ENCODE peak calls at places on chromosome 18, in ten cellular contexts. One of them, this sample, is unnamed.

GRCh38 chr18:78974115-78974740 is 5.4 kb upstream of the SALL3 start:
- DNase-seq in spleen: no peak
- DNase-seq in GM12891: no peak
- DNase-seq in SK-N-MC: no peak
- DNase-seq in transverse colon: no peak
- DNase-seq in HepG2: no peak
- DNase-seq in K562: no peak
- DNase-seq in Panc1: no peak
- DNase-seq in SK-N-SH: no peak
- DNase-seq in prostate gland: no peak
- DNase-seq in this sample: no peak

GRCh38 chr18:68738572-68738971 is 23.7 kb upstream of the TMX3 start:
- DNase-seq in spleen: no peak
- DNase-seq in GM12891: no peak
- DNase-seq in SK-N-MC: no peak
- DNase-seq in transverse colon: no peak
- DNase-seq in HepG2: no peak
- DNase-seq in K562: no peak
- DNase-seq in Panc1: no peak
- DNase-seq in SK-N-SH: no peak
- DNase-seq in prostate gland: no peak
- DNase-seq in this sample: no peak

GRCh38 chr18:24530630-24531111 is 70.2 kb downstream of the HRH4 start:
- DNase-seq in spleen: no peak
- DNase-seq in GM12891: no peak
- DNase-seq in SK-N-MC: no peak
- DNase-seq in transverse colon: no peak
- DNase-seq in HepG2: no peak
- DNase-seq in K562: no peak
- DNase-seq in Panc1: no peak
- DNase-seq in SK-N-SH: no peak
- DNase-seq in prostate gland: no peak
- DNase-seq in this sample: no peak

GRCh38 chr18:62518460-62519375 is 4.1 kb upstream of the ZCCHC2 start:
- DNase-seq in spleen: no peak
- DNase-seq in GM12891: no peak
- DNase-seq in SK-N-MC: no peak
- DNase-seq in transverse colon: no peak
- DNase-seq in HepG2: no peak
- DNase-seq in K562: peak; percentile 19
- DNase-seq in Panc1: no peak
- DNase-seq in SK-N-SH: no peak
- DNase-seq in prostate gland: no peak
- DNase-seq in this sample: no peak

GRCh38 chr18:31427010-31427409 is 20.5 kb upstream of the DSG3 start:
- DNase-seq in spleen: no peak
- DNase-seq in GM12891: no peak
- DNase-seq in SK-N-MC: no peak
- DNase-seq in transverse colon: no peak
- DNase-seq in HepG2: no peak
- DNase-seq in K562: no peak
- DNase-seq in Panc1: no peak
- DNase-seq in SK-N-SH: no peak
- DNase-seq in prostate gland: no peak
- DNase-seq in this sample: no peak

GRCh38 chr18:46134920-46135675 is 30.9 kb downstream of the HAUS1 start:
- DNase-seq in spleen: no peak
- DNase-seq in GM12891: no peak
- DNase-seq in SK-N-MC: no peak
- DNase-seq in transverse colon: no peak
- DNase-seq in HepG2: no peak
- DNase-seq in K562: no peak
- DNase-seq in Panc1: no peak
- DNase-seq in SK-N-SH: no peak
- DNase-seq in prostate gland: no peak
- DNase-seq in this sample: no peak

GRCh38 chr18:63182247-63182771 is 137.3 kb downstream of the BCL2 start:
- DNase-seq in spleen: peak; percentile 55
- DNase-seq in GM12891: no peak
- DNase-seq in SK-N-MC: no peak
- DNase-seq in transverse colon: no peak
- DNase-seq in HepG2: no peak
- DNase-seq in K562: no peak
- DNase-seq in Panc1: no peak
- DNase-seq in SK-N-SH: no peak
- DNase-seq in prostate gland: no peak
- DNase-seq in this sample: no peak

GRCh38 chr18:67733094-67733493 is 216.6 kb upstream of the DSEL start:
- DNase-seq in spleen: no peak
- DNase-seq in GM12891: no peak
- DNase-seq in SK-N-MC: no peak
- DNase-seq in transverse colon: no peak
- DNase-seq in HepG2: no peak
- DNase-seq in K562: no peak
- DNase-seq in Panc1: no peak
- DNase-seq in SK-N-SH: no peak
- DNase-seq in prostate gland: no peak
- DNase-seq in this sample: no peak

GRCh38 chr18:44723973-44724778 is 43.5 kb downstream of the SETBP1 start:
- DNase-seq in spleen: no peak
- DNase-seq in GM12891: no peak
- DNase-seq in SK-N-MC: no peak
- DNase-seq in transverse colon: no peak
- DNase-seq in HepG2: no peak
- DNase-seq in K562: peak; percentile 23
- DNase-seq in Panc1: no peak
- DNase-seq in SK-N-SH: no peak
- DNase-seq in prostate gland: no peak
- DNase-seq in this sample: no peak

GRCh38 chr18:44727291-44727690 is 46.6 kb downstream of the SETBP1 start:
- DNase-seq in spleen: no peak
- DNase-seq in GM12891: no peak
- DNase-seq in SK-N-MC: no peak
- DNase-seq in transverse colon: no peak
- DNase-seq in HepG2: no peak
- DNase-seq in K562: no peak
- DNase-seq in Panc1: no peak
- DNase-seq in SK-N-SH: no peak
- DNase-seq in prostate gland: no peak
- DNase-seq in this sample: no peak

GRCh38 chr18:44729631-44730101 is 49.0 kb downstream of the SETBP1 start:
- DNase-seq in spleen: peak; percentile 78
- DNase-seq in GM12891: no peak
- DNase-seq in SK-N-MC: peak; percentile 37
- DNase-seq in transverse colon: no peak
- DNase-seq in HepG2: no peak
- DNase-seq in K562: peak; percentile 35
- DNase-seq in Panc1: no peak
- DNase-seq in SK-N-SH: no peak
- DNase-seq in prostate gland: no peak
- DNase-seq in this sample: no peak

GRCh38 chr18:44723366-44723765 is 42.7 kb downstream of the SETBP1 start:
- DNase-seq in spleen: no peak
- DNase-seq in GM12891: no peak
- DNase-seq in SK-N-MC: no peak
- DNase-seq in transverse colon: no peak
- DNase-seq in HepG2: no peak
- DNase-seq in K562: no peak
- DNase-seq in Panc1: no peak
- DNase-seq in SK-N-SH: no peak
- DNase-seq in prostate gland: no peak
- DNase-seq in this sample: no peak

DNA sequence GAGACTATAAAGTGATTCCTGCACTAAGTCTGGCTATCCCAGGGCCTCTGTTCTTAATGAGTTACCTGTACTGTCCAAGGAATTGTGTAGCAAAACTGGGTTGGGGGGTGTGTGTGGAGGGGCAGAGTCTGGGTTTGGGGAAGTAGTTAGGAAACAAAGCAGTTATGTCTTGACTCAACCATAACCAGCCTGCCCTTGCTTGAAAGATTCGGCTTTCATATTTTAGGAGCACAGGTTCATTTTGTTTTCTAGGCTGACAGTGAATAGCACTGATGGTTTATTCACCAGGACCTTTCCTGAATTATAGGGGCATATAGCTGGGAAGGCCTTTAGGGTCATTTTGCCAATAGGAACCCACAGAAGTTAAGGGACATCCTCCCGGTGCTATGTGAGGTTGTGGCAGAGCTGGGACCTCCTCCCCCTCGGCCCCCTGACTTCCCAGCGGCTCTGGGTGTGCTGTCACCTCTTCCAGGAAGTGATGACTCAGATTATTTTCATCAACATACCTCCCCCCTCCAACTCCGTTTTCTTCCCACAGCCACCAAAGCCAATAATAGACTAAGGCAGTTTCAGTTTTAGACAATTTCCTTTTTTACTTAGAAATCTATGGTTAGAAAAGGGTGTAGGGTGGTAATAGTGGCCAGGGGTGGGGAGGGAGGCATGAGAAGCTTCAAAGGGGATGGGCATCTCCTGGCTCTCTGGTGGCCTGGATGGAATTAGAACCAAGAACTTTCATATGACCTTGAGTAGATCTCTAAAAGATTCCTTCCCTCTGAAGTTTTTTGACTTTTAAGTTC is 44.8 kb downstream of the SETBP1 start:
- DNase-seq in spleen: peak; percentile 85
- DNase-seq in GM12891: no peak
- DNase-seq in SK-N-MC: no peak
- DNase-seq in transverse colon: peak; percentile 56
- DNase-seq in HepG2: no peak
- DNase-seq in K562: peak; percentile 75
- DNase-seq in Panc1: no peak
- DNase-seq in SK-N-SH: no peak
- DNase-seq in prostate gland: no peak
- DNase-seq in this sample: no peak
- TF ChIP-seq POLR2AphosphoS5 in spleen: no peak
- TF ChIP-seq POLR2AphosphoS5 in GM12891: no peak
- TF ChIP-seq POLR2AphosphoS5 in SK-N-MC: no peak
- TF ChIP-seq POLR2AphosphoS5 in transverse colon: peak; percentile 29
- TF ChIP-seq POLR2AphosphoS5 in HepG2: no peak
- TF ChIP-seq POLR2AphosphoS5 in K562: no peak
- TF ChIP-seq POLR2AphosphoS5 in Panc1: no peak
- TF ChIP-seq POLR2AphosphoS5 in SK-N-SH: no peak
- TF ChIP-seq POLR2AphosphoS5 in prostate gland: peak; percentile 10
- TF ChIP-seq POLR2AphosphoS5 in this sample: peak; percentile 36

GRCh38 chr18:58659691-58660090 is 11.6 kb upstream of the MALT1 start:
- DNase-seq in spleen: no peak
- DNase-seq in GM12891: no peak
- DNase-seq in SK-N-MC: no peak
- DNase-seq in transverse colon: no peak
- DNase-seq in HepG2: no peak
- DNase-seq in K562: no peak
- DNase-seq in Panc1: no peak
- DNase-seq in SK-N-SH: no peak
- DNase-seq in prostate gland: no peak
- DNase-seq in this sample: no peak
- TF ChIP-seq POLR2AphosphoS5 in spleen: no peak
- TF ChIP-seq POLR2AphosphoS5 in GM12891: no peak
- TF ChIP-seq POLR2AphosphoS5 in SK-N-MC: no peak
- TF ChIP-seq POLR2AphosphoS5 in transverse colon: no peak
- TF ChIP-seq POLR2AphosphoS5 in HepG2: no peak
- TF ChIP-seq POLR2AphosphoS5 in K562: no peak
- TF ChIP-seq POLR2AphosphoS5 in Panc1: no peak
- TF ChIP-seq POLR2AphosphoS5 in SK-N-SH: no peak
- TF ChIP-seq POLR2AphosphoS5 in prostate gland: no peak
- TF ChIP-seq POLR2AphosphoS5 in this sample: no peak

GRCh38 chr18:10950876-10951630 is 198.3 kb downstream of the PIEZO2 start:
- DNase-seq in spleen: no peak
- DNase-seq in GM12891: no peak
- DNase-seq in SK-N-MC: no peak
- DNase-seq in transverse colon: no peak
- DNase-seq in HepG2: no peak
- DNase-seq in K562: no peak
- DNase-seq in Panc1: no peak
- DNase-seq in SK-N-SH: no peak
- DNase-seq in prostate gland: no peak
- DNase-seq in this sample: no peak

GRCh38 chr18:10950080-10950875 is 199.1 kb downstream of the PIEZO2 start:
- DNase-seq in spleen: no peak
- DNase-seq in GM12891: no peak
- DNase-seq in SK-N-MC: no peak
- DNase-seq in transverse colon: no peak
- DNase-seq in HepG2: no peak
- DNase-seq in K562: no peak
- DNase-seq in Panc1: no peak
- DNase-seq in SK-N-SH: no peak
- DNase-seq in prostate gland: no peak
- DNase-seq in this sample: no peak

GRCh38 chr18:10951631-10952544 is 197.5 kb downstream of the PIEZO2 start:
- DNase-seq in spleen: no peak
- DNase-seq in GM12891: no peak
- DNase-seq in SK-N-MC: no peak
- DNase-seq in transverse colon: no peak
- DNase-seq in HepG2: no peak
- DNase-seq in K562: no peak
- DNase-seq in Panc1: no peak
- DNase-seq in SK-N-SH: no peak
- DNase-seq in prostate gland: no peak
- DNase-seq in this sample: no peak

GRCh38 chr18:10949655-10950054 is 199.7 kb downstream of the PIEZO2 start:
- DNase-seq in spleen: no peak
- DNase-seq in GM12891: no peak
- DNase-seq in SK-N-MC: no peak
- DNase-seq in transverse colon: no peak
- DNase-seq in HepG2: no peak
- DNase-seq in K562: no peak
- DNase-seq in Panc1: no peak
- DNase-seq in SK-N-SH: no peak
- DNase-seq in prostate gland: no peak
- DNase-seq in this sample: no peak

DNA sequence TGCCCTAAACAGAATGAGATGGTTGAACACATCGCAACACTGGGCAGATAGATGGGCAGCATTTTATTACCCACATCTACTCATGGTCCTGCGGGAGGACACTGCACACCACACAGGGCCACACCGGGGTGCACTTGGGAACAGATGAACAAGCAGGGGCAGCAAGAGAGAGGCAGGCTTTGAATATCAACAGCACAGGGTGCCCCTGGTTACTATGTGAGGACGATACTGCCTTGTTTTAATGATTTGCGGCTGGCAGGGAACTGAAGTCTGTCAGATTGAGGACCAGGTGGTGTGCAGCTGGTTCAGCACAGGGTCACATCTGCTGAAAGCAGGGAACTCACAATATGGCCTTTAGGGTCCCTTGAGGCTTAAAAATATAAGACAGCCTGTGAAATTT is 195.7 kb downstream of the PIEZO2 start:
- DNase-seq in spleen: no peak
- DNase-seq in GM12891: no peak
- DNase-seq in SK-N-MC: no peak
- DNase-seq in transverse colon: peak; percentile 14
- DNase-seq in HepG2: no peak
- DNase-seq in K562: no peak
- DNase-seq in Panc1: no peak
- DNase-seq in SK-N-SH: no peak
- DNase-seq in prostate gland: no peak
- DNase-seq in this sample: no peak
- TF ChIP-seq POLR2AphosphoS5 in spleen: no peak
- TF ChIP-seq POLR2AphosphoS5 in GM12891: no peak
- TF ChIP-seq POLR2AphosphoS5 in SK-N-MC: no peak
- TF ChIP-seq POLR2AphosphoS5 in transverse colon: no peak
- TF ChIP-seq POLR2AphosphoS5 in HepG2: no peak
- TF ChIP-seq POLR2AphosphoS5 in K562: no peak
- TF ChIP-seq POLR2AphosphoS5 in Panc1: no peak
- TF ChIP-seq POLR2AphosphoS5 in SK-N-SH: no peak
- TF ChIP-seq POLR2AphosphoS5 in prostate gland: no peak
- TF ChIP-seq POLR2AphosphoS5 in this sample: no peak

GRCh38 chr18:35343488-35343935 is 708 bp downstream of the ZNF24 start:
- DNase-seq in spleen: no peak
- DNase-seq in GM12891: no peak
- DNase-seq in SK-N-MC: no peak
- DNase-seq in transverse colon: no peak
- DNase-seq in HepG2: no peak
- DNase-seq in K562: no peak
- DNase-seq in Panc1: no peak
- DNase-seq in SK-N-SH: no peak
- DNase-seq in prostate gland: no peak
- DNase-seq in this sample: no peak
- TF ChIP-seq POLR2AphosphoS5 in spleen: no peak
- TF ChIP-seq POLR2AphosphoS5 in GM12891: no peak
- TF ChIP-seq POLR2AphosphoS5 in SK-N-MC: no peak
- TF ChIP-seq POLR2AphosphoS5 in transverse colon: no peak
- TF ChIP-seq POLR2AphosphoS5 in HepG2: no peak
- TF ChIP-seq POLR2AphosphoS5 in K562: no peak
- TF ChIP-seq POLR2AphosphoS5 in Panc1: no peak
- TF ChIP-seq POLR2AphosphoS5 in SK-N-SH: no peak
- TF ChIP-seq POLR2AphosphoS5 in prostate gland: no peak
- TF ChIP-seq POLR2AphosphoS5 in this sample: no peak